ENCODE peak calls at places on chromosomes 7 and 10, in five cellular contexts. K is K562, F is transverse colon, Y is HepG2, J is OCI-LY7. H is an unnamed sample. For H3K4me1, the result is how much of the 10 kb centered on the place peaks cover.

GRCh38 chr10:95414016-95414830 is 123.4 kb upstream of the PDLIM1 start:
- DNase-seq in K (no peak), F (no peak), Y (no peak), J (no peak), H (no peak)

GRCh38 chr10:37754538-37755323 is 102.7 kb downstream of the ZNF248 start:
- DNase-seq in K (no peak), F (peak), Y (peak), J (peak), H (no peak)

GRCh38 chr7:136526408-136527105 is 341.9 kb upstream of the CHRM2 start:
- DNase-seq in K (no peak), F (no peak), Y (no peak), J (no peak), H (no peak)

GRCh38 chr7:22576941-22577927 is 77.2 kb upstream of the STEAP1B start:
- DNase-seq in K (no peak), F (no peak), Y (no peak), J (no peak), H (no peak)

GRCh38 chr10:90857635-90858488 is at the start of gene HTR7:
- DNase-seq in K (peak), F (peak), Y (peak), J (peak), H (peak)

GRCh38 chr10:42977032-42977416 is 99.8 kb upstream of the RET start:
- DNase-seq in K (no peak), F (peak), Y (no peak), J (no peak), H (no peak)

GRCh38 chr10:123722351-123722750 is 56.2 kb downstream of the GPR26 start:
- DNase-seq in K (no peak), F (no peak), Y (no peak), J (no peak), H (no peak)

GRCh38 chr10:45001382-45002148 is 842 bp downstream of the ZNF22 start:
- DNase-seq in K (peak), F (peak), Y (no peak), J (peak), H (peak)

GRCh38 chr7:116948934-116949333 is 4.4 kb upstream of the ST7 start:
- DNase-seq in K (no peak), F (no peak), Y (no peak), J (no peak), H (no peak)

GRCh38 chr10:133525444-133525843 is 1.7 kb upstream of the CYP2E1 start:
- DNase-seq in K (no peak), F (no peak), Y (no peak), J (no peak), H (no peak)

GRCh38 chr7:34158754-34159153 is 253.4 kb downstream of the BMPER start:
- DNase-seq in K (no peak), F (no peak), Y (peak), J (no peak), H (no peak)

GRCh38 chr7:81299272-81299671 is 380.4 kb upstream of the SEMA3C start:
- DNase-seq in K (no peak), F (no peak), Y (no peak), J (no peak), H (no peak)

GRCh38 chr10:96910488-96911395 is 78.6 kb downstream of the LCOR start:
- DNase-seq in K (peak), F (no peak), Y (peak), J (peak), H (peak)

GRCh38 chr10:79148452-79149344 is 79.9 kb downstream of the ZMIZ1 start:
- DNase-seq in K (peak), F (peak), Y (no peak), J (no peak), H (no peak)

GRCh38 chr7:68476966-68477365 is 1121.3 kb upstream of the AUTS2 start:
- DNase-seq in K (no peak), F (no peak), Y (no peak), J (no peak), H (no peak)

GRCh38 chr10:125878957-125879835 is 1.9 kb downstream of the DHX32 start:
- DNase-seq in K (no peak), F (no peak), Y (peak), J (no peak), H (no peak)

GRCh38 chr7:136640977-136641376 is 227.5 kb upstream of the CHRM2 start:
- DNase-seq in K (no peak), F (no peak), Y (no peak), J (no peak), H (no peak)

GRCh38 chr7:55593172-55593514 is 20.8 kb upstream of the VOPP1 start:
- DNase-seq in K (peak), F (no peak), Y (no peak), J (no peak), H (no peak)

GRCh38 chr10:44937201-44938005 is 22.2 kb upstream of the RASSF4 start:
- DNase-seq in K (no peak), F (no peak), Y (no peak), J (no peak), H (no peak)

GRCh38 chr10:89550509-89550908 is 15.1 kb upstream of the SLC16A12 start:
- DNase-seq in K (no peak), F (no peak), Y (no peak), J (no peak), H (no peak)

GRCh38 chr10:112585960-112586359 is 138.9 kb downstream of the VTI1A start:
- DNase-seq in K (no peak), F (no peak), Y (no peak), J (no peak), H (no peak)

GRCh38 chr7:112616295-112616694 is 135.5 kb downstream of the LSMEM1 start:
- DNase-seq in K (no peak), F (no peak), Y (no peak), J (no peak), H (no peak)

GRCh38 chr7:93212881-93213280 is 13.4 kb downstream of the HEPACAM2 start:
- DNase-seq in K (no peak), F (no peak), Y (no peak), J (no peak), H (no peak)

GRCh38 chr7:64951250-64951848 is 39.5 kb downstream of the ZNF117 start:
- DNase-seq in K (peak), F (no peak), Y (peak), J (peak), H (peak)

GRCh38 chr10:71007516-71007915 is 119.2 kb upstream of the PCBD1 start:
- DNase-seq in K (no peak), F (no peak), Y (no peak), J (no peak), H (no peak)

GRCh38 chr7:80954181-80954580 is 35.3 kb upstream of the SEMA3C start:
- DNase-seq in K (no peak), F (no peak), Y (no peak), J (no peak), H (no peak)

GRCh38 chr7:47232751-47233412 is 349.0 kb downstream of the TNS3 start:
- DNase-seq in K (no peak), F (no peak), Y (no peak), J (peak), H (no peak)

GRCh38 chr10:34135515-34135914 is 679.6 kb downstream of the PARD3 start:
- DNase-seq in K (no peak), F (no peak), Y (no peak), J (no peak), H (no peak)

GRCh38 chr7:65840446-65840845 is 32.4 kb upstream of the VKORC1L1 start:
- DNase-seq in K (no peak), F (no peak), Y (no peak), J (no peak), H (no peak)

GRCh38 chr10:60604356-60604755 is 173.9 kb upstream of the CDK1 start:
- DNase-seq in K (no peak), F (no peak), Y (no peak), J (no peak), H (no peak)

GRCh38 chr7:34069676-34070075 is 164.3 kb downstream of the BMPER start:
- DNase-seq in K (no peak), F (no peak), Y (peak), J (no peak), H (no peak)

GRCh38 chr7:95636140-95636539 is 39.8 kb upstream of the PDK4 start:
- DNase-seq in K (no peak), F (no peak), Y (no peak), J (no peak), H (no peak)

GRCh38 chr10:126041804-126042231 is 145.5 kb downstream of the FANK1 start:
- DNase-seq in K (no peak), F (peak), Y (peak), J (peak), H (peak)

GRCh38 chr7:13036256-13036765 is 348.9 kb downstream of the ARL4A start:
- DNase-seq in K (no peak), F (no peak), Y (no peak), J (no peak), H (no peak)

GRCh38 chr7:104981671-104982036 is 32.4 kb upstream of the KMT2E start:
- DNase-seq in K (no peak), F (no peak), Y (no peak), J (no peak), H (no peak)
- H3K4me3 ChIP-seq in K (no peak), F (no peak), Y (no peak), J (no peak), H (no peak)

DNA sequence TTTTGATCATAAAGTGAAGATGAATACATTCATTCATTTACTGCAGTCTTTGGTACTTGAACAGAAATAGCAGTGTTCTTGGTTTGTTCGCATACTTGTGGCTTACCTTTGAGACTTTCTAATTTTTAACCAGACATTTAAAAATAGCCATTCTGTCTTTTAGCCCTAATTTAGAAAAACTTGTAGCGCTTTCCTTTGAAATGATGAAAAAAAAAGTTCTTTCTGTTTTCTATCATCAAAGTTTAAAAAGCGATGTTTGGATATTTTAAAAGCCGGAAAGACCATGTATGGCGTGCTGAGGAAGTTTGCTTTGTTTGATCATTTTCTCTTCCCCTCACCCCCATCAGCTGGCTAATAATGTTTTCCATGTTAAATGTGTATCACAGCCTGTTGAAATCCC is 116.3 kb downstream of the CUX1 start:
- DNase-seq in K (no peak), F (no peak), Y (no peak), J (peak), H (no peak)
- H3K4me1 ChIP-seq in K (under half), F (under half), Y (under half), J (half or more), H (under half)

GRCh38 chr7:801940-802364 is 30.3 kb upstream of the SUN1 start:
- DNase-seq in K (no peak), F (peak), Y (no peak), J (no peak), H (no peak)
- H3K27ac ChIP-seq in K (no peak), F (peak), Y (no peak), J (no peak), H (no peak)

GRCh38 chr10:21500578-21500910 is 24.9 kb downstream of the SKIDA1 start:
- DNase-seq in K (no peak), F (no peak), Y (no peak), J (no peak), H (no peak)
- H3K4me3 ChIP-seq in K (no peak), F (peak), Y (no peak), J (no peak), H (no peak)

GRCh38 chr7:100893318-100893895 is 2.3 kb downstream of the ACHE start:
- DNase-seq in K (no peak), F (no peak), Y (no peak), J (no peak), H (no peak)

GRCh38 chr7:100890640-100891521 is 1.4 kb upstream of the UFSP1 start:
- DNase-seq in K (peak), F (no peak), Y (no peak), J (no peak), H (no peak)

GRCh38 chr7:100891555-100891954 is 2.0 kb upstream of the UFSP1 start:
- DNase-seq in K (no peak), F (no peak), Y (no peak), J (no peak), H (no peak)

GRCh38 chr7:100893910-100894763 is 1.6 kb downstream of the ACHE start:
- DNase-seq in K (peak), F (no peak), Y (no peak), J (no peak), H (no peak)

GRCh38 chr7:100892364-100893317 is 3.0 kb downstream of the ACHE start:
- DNase-seq in K (no peak), F (no peak), Y (no peak), J (no peak), H (no peak)
- H3K4me1 ChIP-seq in K (half or more), F (under half), Y (half or more), J (under half), H (half or more)

DNA sequence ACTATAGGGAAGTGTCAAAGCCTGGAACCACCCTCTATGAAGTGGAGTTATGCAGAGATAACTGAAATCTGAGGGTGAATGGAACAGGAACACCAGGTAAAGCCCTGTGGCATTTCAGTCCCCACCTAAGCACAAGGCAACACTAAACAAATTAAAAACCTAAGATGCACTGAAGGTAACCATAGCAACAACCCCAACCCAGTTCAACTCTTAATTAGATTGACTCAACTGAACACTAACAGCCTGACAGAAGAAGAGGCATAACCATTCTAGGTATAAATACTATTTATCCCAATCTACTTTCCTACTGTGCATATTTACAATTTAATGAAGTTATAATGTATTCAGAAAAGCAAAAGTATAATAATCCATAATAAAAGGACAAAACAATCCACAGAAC is 9.2 kb upstream of the GIMAP5 start:
- DNase-seq in K (no peak), F (no peak), Y (no peak), J (no peak), H (no peak)
- H3K27ac ChIP-seq in K (no peak), F (no peak), Y (no peak), J (no peak), H (no peak)

DNA sequence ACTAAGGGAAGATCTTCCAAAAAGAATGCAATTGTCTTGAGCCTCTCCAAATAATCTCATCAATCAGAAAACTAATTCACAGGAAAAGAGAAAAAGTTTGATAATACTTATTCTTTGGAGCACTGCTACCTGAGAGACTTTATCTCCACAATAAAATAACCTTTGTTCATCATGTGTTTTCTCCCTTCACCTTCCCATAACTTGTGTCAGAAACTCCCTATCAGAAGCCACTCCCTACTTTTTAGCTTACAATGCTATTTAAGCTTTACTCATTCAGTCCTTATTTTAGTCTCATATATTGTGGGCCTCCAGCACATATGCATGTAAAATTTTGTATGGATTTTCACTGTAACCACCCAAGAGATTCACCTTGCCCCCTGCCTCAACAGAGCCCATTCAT is 1.0 kb downstream of the CYP3A43 start:
- DNase-seq in K (no peak), F (no peak), Y (peak), J (no peak), H (no peak)
- H3K4me3 ChIP-seq in K (no peak), F (no peak), Y (peak), J (no peak), H (no peak)

H was measured in CD4-positive, alpha-beta memory T cell.